ENCODE peak calls at places on chromosomes 7 and 10, in five cellular contexts. X is CD8-positive, alpha-beta T cell; C is BE2C; H is HCT116; F is adrenal gland. J is an unnamed sample. For H3K4me1, the result is how much of the 10 kb centered on the place peaks cover.

GRCh38 chr10:74746813-74747212 is 79.6 kb upstream of the KAT6B start:
- DNase-seq in X (no peak), C (no peak), H (no peak), F (peak), J (no peak)

GRCh38 chr10:24718031-24718855 is 5.4 kb downstream of the ARHGAP21 start:
- DNase-seq in X (no peak), C (no peak), H (no peak), F (no peak), J (no peak)

GRCh38 chr7:42233939-42234338 is 3.1 kb downstream of the GLI3 start:
- DNase-seq in X (no peak), C (no peak), H (no peak), F (no peak), J (no peak)

GRCh38 chr7:105678811-105679495 is 97.7 kb upstream of the EFCAB10 start:
- DNase-seq in X (no peak), C (no peak), H (no peak), F (peak), J (peak)

GRCh38 chr7:96308253-96308949 is 13.5 kb downstream of the SLC25A13 start:
- DNase-seq in X (no peak), C (peak), H (no peak), F (no peak), J (no peak)

GRCh38 chr10:119270893-119271361 is 63.6 kb downstream of the GRK5 start:
- DNase-seq in X (peak), C (no peak), H (peak), F (peak), J (peak)

GRCh38 chr10:65143723-65144122 is 1622.5 kb downstream of the REEP3 start:
- DNase-seq in X (no peak), C (no peak), H (no peak), F (no peak), J (no peak)

GRCh38 chr7:101666751-101667150 is 37.7 kb upstream of the MYL10 start:
- DNase-seq in X (no peak), C (no peak), H (no peak), F (no peak), J (no peak)

GRCh38 chr10:70673929-70674559 is 1.7 kb downstream of the ADAMTS14 start:
- DNase-seq in X (no peak), C (no peak), H (no peak), F (no peak), J (no peak)

GRCh38 chr7:75639071-75639892 is 99.5 kb downstream of the HIP1 start:
- DNase-seq in X (no peak), C (peak), H (no peak), F (peak), J (peak)

GRCh38 chr10:103659674-103660363 is 166.3 kb downstream of the NEURL1 start:
- DNase-seq in X (no peak), C (no peak), H (no peak), F (peak), J (peak)

GRCh38 chr10:132011027-132011426 is 29.3 kb upstream of the BNIP3 start:
- DNase-seq in X (no peak), C (no peak), H (no peak), F (no peak), J (no peak)

GRCh38 chr10:24952146-24952700 is at the start of gene PRTFDC1:
- DNase-seq in X (no peak), C (peak), H (no peak), F (peak), J (peak)

GRCh38 chr10:29356931-29357330 is 68.1 kb downstream of the LYZL1 start:
- DNase-seq in X (no peak), C (no peak), H (no peak), F (no peak), J (no peak)

GRCh38 chr10:132310701-132311337 is 3.1 kb upstream of the STK32C start:
- DNase-seq in X (no peak), C (no peak), H (no peak), F (peak), J (no peak)

GRCh38 chr7:25255603-25256320 is 27.5 kb upstream of the NPVF start:
- DNase-seq in X (no peak), C (no peak), H (no peak), F (no peak), J (no peak)

GRCh38 chr10:1400129-1400865 is 337.0 kb downstream of the ADARB2 start:
- DNase-seq in X (no peak), C (no peak), H (no peak), F (peak), J (no peak)

GRCh38 chr10:33621143-33621542 is 286.7 kb upstream of the NRP1 start:
- DNase-seq in X (no peak), C (no peak), H (no peak), F (no peak), J (no peak)

GRCh38 chr10:88346151-88346977 is 236.8 kb downstream of the RNLS start:
- DNase-seq in X (no peak), C (no peak), H (no peak), F (no peak), J (no peak)

GRCh38 chr10:120979435-120980315 is 128.5 kb downstream of the WDR11 start:
- DNase-seq in X (no peak), C (peak), H (peak), F (peak), J (peak)

GRCh38 chr7:158353606-158354570 is 233.7 kb downstream of the PTPRN2 start:
- DNase-seq in X (no peak), C (peak), H (peak), F (peak), J (peak)

GRCh38 chr10:61669161-61669755 is 6.5 kb downstream of the CABCOCO1 start:
- DNase-seq in X (no peak), C (no peak), H (no peak), F (no peak), J (no peak)

GRCh38 chr10:775245-776075 is 86.0 kb upstream of the DIP2C start:
- DNase-seq in X (no peak), C (no peak), H (no peak), F (peak), J (peak)

GRCh38 chr7:28406192-28406591 is 6.1 kb upstream of the CREB5 start:
- DNase-seq in X (no peak), C (peak), H (no peak), F (no peak), J (no peak)

GRCh38 chr10:95741807-95742528 is 14.0 kb upstream of the ENTPD1 start:
- DNase-seq in X (no peak), C (no peak), H (no peak), F (peak), J (no peak)

GRCh38 chr7:151993977-151994676 is 31.3 kb upstream of the GALNT11 start:
- DNase-seq in X (no peak), C (peak), H (no peak), F (no peak), J (no peak)

GRCh38 chr7:10122573-10123100 is 851.0 kb upstream of the PHF14 start:
- DNase-seq in X (no peak), C (peak), H (no peak), F (peak), J (no peak)

GRCh38 chr7:82501256-82501815 is 57.8 kb upstream of the CACNA2D1 start:
- DNase-seq in X (no peak), C (no peak), H (no peak), F (no peak), J (no peak)
- H3K4me1 ChIP-seq in X (under half), C (under half), H (under half), F (under half), J (under half)

DNA sequence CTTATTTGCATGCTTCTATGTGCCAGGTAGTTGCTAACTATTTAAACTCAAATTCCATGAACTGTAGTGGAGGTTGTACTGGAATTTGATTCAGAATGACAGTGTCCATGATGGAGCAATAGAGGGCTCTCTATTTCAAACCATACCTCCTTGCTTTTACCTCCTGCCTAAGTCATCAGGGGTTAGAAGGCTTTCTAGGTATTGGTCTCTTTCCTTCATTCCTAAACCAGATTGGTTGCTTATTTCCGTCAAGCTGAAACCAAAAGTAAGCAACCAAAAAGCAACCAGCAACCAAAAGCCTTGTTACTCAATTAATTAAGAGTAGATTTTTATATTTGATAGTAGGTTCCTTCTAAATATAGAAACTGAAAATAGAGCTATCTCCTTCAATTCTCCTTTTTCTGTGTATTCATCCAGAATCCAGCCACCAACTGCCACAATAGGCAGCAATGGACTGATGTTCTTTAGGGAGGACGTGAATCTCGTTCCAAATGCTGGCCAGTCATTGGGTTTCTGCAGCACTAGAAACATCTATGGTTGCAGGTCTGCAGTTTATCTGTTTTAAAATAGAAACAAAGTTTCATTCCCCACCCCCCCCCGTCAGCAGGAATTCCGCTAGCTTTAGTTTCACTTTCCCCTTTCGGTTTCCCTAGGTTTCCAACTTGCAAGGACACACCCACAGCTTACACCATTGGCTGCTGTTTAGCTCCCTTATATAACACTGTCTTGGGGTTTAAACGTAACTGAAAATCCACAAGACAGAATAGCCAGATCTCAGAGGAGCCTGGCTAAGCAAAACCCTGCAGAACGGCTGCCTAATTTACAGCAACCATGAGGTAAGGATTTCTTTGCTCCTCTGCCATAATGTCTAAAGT is at the start of gene IFIT1:
- DNase-seq in X (no peak), C (peak), H (peak), F (peak), J (no peak)
- TF ChIP-seq CTCF in X (no peak), C (peak), H (no peak), F (no peak), J (no peak)

DNA sequence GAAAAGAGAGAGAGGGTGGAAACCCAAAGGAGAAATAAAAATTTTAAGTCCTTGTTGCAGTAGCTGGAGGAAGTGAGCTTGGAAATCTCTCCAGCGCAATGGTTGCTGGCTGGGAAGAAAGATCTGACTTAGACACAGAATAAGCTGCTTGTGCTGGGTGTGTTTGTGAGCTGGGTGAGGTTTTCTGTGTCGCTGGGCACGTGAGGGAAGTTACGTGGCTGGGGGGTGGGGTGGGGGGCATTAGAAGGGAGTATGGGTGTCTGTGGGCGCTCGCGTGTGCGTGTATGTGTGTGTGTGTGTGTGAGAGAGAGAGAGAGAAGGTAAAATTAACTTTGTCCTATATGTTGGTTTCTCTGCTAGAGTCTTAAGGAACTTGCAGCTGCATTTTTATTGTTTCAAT is 11.6 kb downstream of the TCF7L2 start:
- DNase-seq in X (no peak), C (no peak), H (no peak), F (no peak), J (no peak)
- H3K4me1 ChIP-seq in X (under half), C (under half), H (half or more), F (under half), J (under half)

GRCh38 chr7:108118959-108119358 is 11.2 kb downstream of the LAMB4 start:
- DNase-seq in X (no peak), C (no peak), H (no peak), F (no peak), J (no peak)
- TF ChIP-seq CTCF in X (no peak), C (peak), H (peak), F (no peak), J (no peak)

DNA sequence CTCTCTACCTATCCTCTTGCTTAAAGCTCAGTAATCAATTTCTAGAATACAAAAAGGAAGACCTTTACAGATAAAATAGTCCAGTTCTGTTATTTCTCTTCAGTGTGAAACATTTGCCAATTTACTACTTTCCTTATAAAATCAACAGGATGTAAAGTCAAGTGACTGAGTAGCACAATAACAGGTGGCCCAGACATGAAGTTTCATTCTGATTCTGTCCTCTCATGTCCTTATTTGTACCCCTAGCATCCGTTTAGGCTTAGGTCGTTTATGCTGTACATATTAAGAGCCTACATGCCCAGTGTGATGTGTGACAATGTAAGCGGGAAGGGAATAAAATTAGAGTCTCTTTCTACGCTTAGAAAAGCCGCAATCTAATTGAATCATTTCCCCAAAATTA is 29.2 kb downstream of the EPC1 start:
- DNase-seq in X (no peak), C (no peak), H (no peak), F (no peak), J (no peak)
- H3K4me1 ChIP-seq in X (half or more), C (under half), H (under half), F (half or more), J (half or more)

DNA sequence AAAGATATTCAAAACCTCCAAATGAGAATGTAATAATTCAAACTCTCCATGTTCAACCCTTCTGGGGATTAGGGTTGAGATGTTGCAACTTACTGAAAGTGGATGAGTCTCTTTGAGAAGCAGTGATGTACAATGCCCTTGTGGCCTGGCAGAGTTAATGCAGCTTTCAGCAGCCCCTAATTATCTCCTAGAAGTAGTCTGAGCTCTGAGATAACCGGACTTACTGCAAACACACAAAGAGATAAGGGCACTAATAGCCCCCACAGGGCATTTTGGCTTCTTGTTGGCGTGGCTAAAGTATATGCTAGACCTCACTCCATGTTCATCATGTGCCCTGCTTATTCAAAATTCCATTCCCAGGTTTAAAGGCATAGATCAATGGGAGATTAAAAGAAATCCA is 404.7 kb downstream of the NEBL start:
- DNase-seq in X (no peak), C (peak), H (no peak), F (no peak), J (no peak)
- TF ChIP-seq CTCF in X (no peak), C (peak), H (no peak), F (no peak), J (no peak)

GRCh38 chr10:125156196-125156595 is 4.2 kb downstream of the CTBP2 start:
- DNase-seq in X (no peak), C (no peak), H (no peak), F (peak), J (no peak)
- H3K4me1 ChIP-seq in X (under half), C (under half), H (under half), F (half or more), J (half or more)

DNA sequence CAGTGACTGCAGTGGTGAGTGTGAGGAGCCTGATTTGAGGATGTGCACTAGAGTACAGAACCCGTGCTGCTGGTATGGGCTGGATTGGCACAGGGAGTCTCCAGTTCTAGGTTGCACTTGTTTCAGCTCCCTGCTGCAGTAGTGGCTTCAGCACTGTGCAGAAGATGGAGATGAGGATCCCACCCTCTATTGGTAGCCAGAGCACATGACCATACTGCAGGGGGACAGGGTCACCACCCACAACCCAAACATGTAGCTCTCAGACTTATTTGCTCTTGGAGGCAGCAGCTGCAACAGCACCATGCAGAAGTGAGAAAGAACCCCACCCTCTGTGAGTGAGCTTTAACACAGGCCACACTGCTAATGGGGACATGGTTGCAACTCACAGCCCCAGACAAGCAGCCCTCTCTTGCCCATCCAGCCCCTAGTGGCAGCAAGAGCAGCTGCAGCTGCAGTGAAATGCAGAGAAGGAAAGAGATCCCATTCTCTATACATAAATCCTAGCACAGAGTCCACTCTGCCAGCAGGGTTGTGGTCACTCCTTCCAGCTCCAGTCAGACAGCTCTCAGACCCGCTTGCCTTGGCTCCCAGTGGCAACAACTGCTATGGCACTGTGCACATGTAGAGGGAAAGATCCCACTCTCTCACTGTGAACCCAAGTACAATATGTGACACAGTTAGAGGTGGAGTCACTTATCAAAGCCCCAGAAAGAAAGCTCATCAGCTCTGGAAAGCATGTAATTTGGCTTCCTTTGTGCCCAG is 51.4 kb upstream of the SCIN start:
- DNase-seq in X (no peak), C (peak), H (no peak), F (no peak), J (no peak)
- TF ChIP-seq CTCF in X (no peak), C (peak), H (peak), F (no peak), J (peak)

J was measured in upper lobe of right lung.